ENCODE peak calls at places on chromosomes 16 and 17, in six cellular contexts. T, W, A, O, Y and V are unnamed samples.

GRCh38 chr16:57038151-57038550 is 48.8 kb downstream of the NLRC5 start:
- DNase-seq in O (no peak), T (peak; percentile 64), Y (no peak), W (no peak), A (no peak), V (no peak)

GRCh38 chr16:26475579-26475978 is 591.1 kb upstream of the C16orf82 start:
- DNase-seq in T (no peak), O (no peak), W (no peak), A (no peak), Y (no peak), V (no peak)

GRCh38 chr16:78405833-78406232 is 306.4 kb downstream of the WWOX start:
- DNase-seq in W (no peak), Y (no peak), T (no peak), O (no peak), A (no peak), V (no peak)

GRCh38 chr17:30340957-30341356 is 7.1 kb upstream of the TMIGD1 start:
- DNase-seq in Y (no peak), T (no peak), W (peak; percentile 67), A (no peak), O (no peak), V (no peak)

GRCh38 chr16:81997738-81998137 is 13.5 kb downstream of the SDR42E1 start:
- DNase-seq in O (no peak), Y (no peak), T (peak; percentile 76), W (peak; percentile 84), A (peak; percentile 11), V (no peak)

GRCh38 chr17:44672479-44673093 is 16.3 kb downstream of the MEIOC start:
- DNase-seq in Y (no peak), T (peak; percentile 13), O (no peak), A (no peak), W (peak; percentile 52), V (no peak)

GRCh38 chr17:71959129-71959528 is 161.7 kb upstream of the SOX9 start:
- DNase-seq in A (no peak), T (no peak), Y (no peak), W (peak; percentile 13), O (no peak), V (no peak)

GRCh38 chr16:51062039-51062438 is 89.0 kb downstream of the SALL1 start:
- DNase-seq in W (no peak), T (no peak), Y (no peak), O (no peak), A (no peak), V (no peak)

GRCh38 chr17:32752934-32753333 is 124.0 kb downstream of the MYO1D start:
- DNase-seq in Y (no peak), O (no peak), A (no peak), W (no peak), T (no peak), V (no peak)
- TF ChIP-seq CTCF in Y (no peak), O (no peak), A (no peak), W (no peak), T (no peak), V (no peak)

DNA sequence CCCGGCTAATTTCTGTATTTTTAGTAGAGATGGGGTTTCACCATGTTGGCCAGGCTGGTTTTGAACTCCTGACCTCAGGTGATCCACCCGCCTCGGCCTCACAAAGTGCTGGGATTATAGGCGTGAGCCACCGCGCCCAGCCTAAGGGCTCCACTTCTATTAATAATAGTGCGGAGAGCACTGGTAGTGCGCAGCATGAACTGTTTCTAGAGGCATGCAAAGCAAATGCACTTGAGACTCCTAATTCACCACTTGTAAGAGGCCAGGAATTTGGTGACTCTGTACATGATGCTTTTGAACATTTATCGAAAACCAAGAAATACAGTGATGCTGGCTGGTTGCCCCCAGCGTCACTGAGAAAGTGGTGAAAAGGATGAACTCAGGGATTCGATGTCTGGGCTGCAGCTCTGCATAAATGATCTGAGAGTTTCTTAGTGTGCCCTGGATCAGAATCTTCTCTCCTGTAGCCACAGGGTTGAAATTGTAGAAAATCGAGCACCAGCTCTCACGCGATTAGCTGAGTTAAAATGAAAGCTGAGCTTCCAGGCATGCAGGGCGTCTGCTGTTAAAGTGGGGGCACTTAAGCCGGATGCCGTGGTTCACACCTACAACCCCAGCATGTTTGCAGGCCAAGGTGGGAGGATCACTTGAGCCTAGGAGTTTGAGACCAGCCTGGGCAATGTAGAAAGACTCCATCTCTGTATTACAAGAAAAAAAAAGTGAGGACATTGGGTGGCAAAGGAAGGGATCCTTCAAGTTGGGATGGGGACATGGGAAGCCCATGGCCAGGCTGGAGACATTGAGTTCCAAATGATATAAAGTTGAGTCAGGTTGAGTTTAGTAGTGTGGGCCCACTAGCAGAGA is 4.8 kb downstream of the RNF213 start:
- DNase-seq in A (no peak), Y (no peak), O (no peak), T (no peak), W (no peak), V (peak; percentile 73)
- TF ChIP-seq CTCF in A (no peak), Y (no peak), O (no peak), T (no peak), W (no peak), V (no peak)

GRCh38 chr17:74960739-74961342 is 11.7 kb downstream of the HID1 start:
- DNase-seq in O (peak; percentile 80), W (peak; percentile 18), T (peak; percentile 18), Y (no peak), A (peak; percentile 6), V (peak; percentile 82)
- TF ChIP-seq CTCF in O (peak; percentile 22), W (peak; percentile 53), T (no peak), Y (peak; percentile 5), A (peak; percentile 49), V (peak; percentile 64)

DNA sequence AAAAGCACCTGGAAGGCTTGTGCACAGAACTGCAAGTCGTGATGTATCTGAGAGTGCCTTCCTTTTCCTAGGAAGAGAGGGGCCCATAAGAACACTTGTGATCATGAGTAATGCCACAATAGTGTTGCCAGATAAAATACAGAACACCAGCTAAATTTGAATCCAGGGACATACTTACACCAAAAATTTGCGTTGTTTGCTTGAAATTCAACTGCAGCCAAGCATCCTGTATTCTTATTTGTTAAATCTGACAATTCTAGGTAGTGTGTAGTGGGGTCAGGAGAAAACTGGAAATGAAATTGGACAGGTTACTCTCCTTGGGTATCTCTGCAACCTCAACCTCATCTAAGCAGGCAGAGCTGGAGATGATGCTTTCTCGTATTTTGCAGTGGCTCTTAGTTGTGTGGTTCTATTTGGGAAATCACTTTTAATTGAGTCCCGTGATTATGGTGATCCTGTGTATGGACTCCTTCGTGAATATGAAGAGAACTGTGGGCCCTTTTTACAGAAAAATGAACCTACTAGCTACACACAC is 12.0 kb downstream of the SLC35B1 start:
- DNase-seq in O (no peak), A (no peak), T (no peak), Y (no peak), W (no peak), V (no peak)
- TF ChIP-seq CTCF in O (no peak), A (no peak), T (no peak), Y (no peak), W (no peak), V (no peak)

GRCh38 chr17:379531-380200 is 27.1 kb upstream of the RPH3AL start:
- DNase-seq in W (no peak), Y (no peak), O (no peak), A (no peak), T (no peak), V (no peak)
- TF ChIP-seq CTCF in W (no peak), Y (no peak), O (no peak), A (no peak), T (no peak), V (no peak)